ENCODE peak calls at places on chromosomes 11 and 22, in four cellular contexts. E is fibroblast of mammary gland, I is AG10803, G is tibial artery. C is an unnamed sample.

GRCh38 chr22:27207907-27208306 is 550.5 kb downstream of the MIAT start:
- DNase-seq in I (peak; percentile 90), E (peak; percentile 44), G (peak; percentile 81), C (peak; percentile 87)

GRCh38 chr11:83819936-83820549 is 533.9 kb upstream of the CCDC90B start:
- DNase-seq in G (no peak), I (peak; percentile 82), E (peak; percentile 80), C (peak; percentile 83)

GRCh38 chr22:41092847-41093371 is 517 bp downstream of the EP300 start:
- DNase-seq in G (no peak), E (peak; percentile 41), I (peak; percentile 23), C (peak; percentile 23)

GRCh38 chr22:17109113-17109865 is 11.9 kb downstream of the TMEM121B start:
- DNase-seq in E (no peak), I (no peak), G (no peak), C (no peak)

GRCh38 chr11:83680351-83680750 is 394.2 kb upstream of the CCDC90B start:
- DNase-seq in I (no peak), E (no peak), G (no peak), C (no peak)

GRCh38 chr11:121472310-121472709 is 19.5 kb upstream of the SORL1-AS1 start:
- DNase-seq in E (no peak), G (no peak), I (no peak), C (no peak)

GRCh38 chr11:8365542-8365941 is 101.9 kb upstream of the LMO1 start:
- DNase-seq in I (no peak), G (no peak), E (no peak), C (no peak)

GRCh38 chr11:3655548-3655947 is 10.6 kb downstream of the ART1 start:
- DNase-seq in E (no peak), G (no peak), I (no peak), C (no peak)

GRCh38 chr11:71383461-71383860 is 64.7 kb downstream of the DHCR7 start:
- DNase-seq in G (no peak), I (no peak), E (no peak), C (no peak)

GRCh38 chr11:90219438-90219837 is 3.4 kb downstream of the CHORDC1 start:
- DNase-seq in I (no peak), E (no peak), G (no peak), C (no peak)

GRCh38 chr11:45178890-45179663 is 32.6 kb downstream of the PRDM11 start:
- DNase-seq in G (no peak), I (peak; percentile 13), E (no peak), C (peak; percentile 42)

GRCh38 chr11:82631722-82632630 is 101.7 kb downstream of the FAM181B start:
- DNase-seq in I (no peak), G (no peak), E (peak; percentile 26), C (no peak)

DNA sequence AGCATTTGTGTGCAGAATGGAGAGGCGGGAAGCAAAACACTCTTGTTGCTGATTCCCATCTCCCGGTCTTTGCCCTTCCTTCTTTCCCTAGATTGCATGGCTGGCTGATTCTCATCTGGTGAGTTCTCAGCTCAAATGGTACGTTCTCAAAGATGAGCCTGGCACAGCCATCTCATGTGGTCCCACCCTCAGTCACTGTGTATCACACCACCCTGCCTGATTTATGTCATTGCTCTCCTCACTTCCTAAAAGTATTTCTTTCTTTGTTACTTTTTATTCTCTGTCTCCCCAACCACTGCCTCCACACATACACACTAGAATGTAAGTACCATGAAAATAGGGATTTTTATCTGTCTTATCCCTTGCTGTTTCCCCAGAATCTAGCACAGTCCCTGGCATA is 66.8 kb downstream of the ARFGAP2 start:
- DNase-seq in E (no peak), G (no peak), I (peak; percentile 16), C (no peak)
- H3K4me3 ChIP-seq in E (no peak overlapping the region), G (no peak overlapping the region), I (no peak overlapping the region), C (no peak overlapping the region)

GRCh38 chr11:112210890-112211289 is 15.3 kb upstream of the PTS start:
- DNase-seq in G (no peak), I (no peak), E (no peak), C (no peak)

GRCh38 chr11:112213753-112214152 is 12.5 kb upstream of the PTS start:
- DNase-seq in E (no peak), I (no peak), G (no peak), C (peak; percentile 30)

GRCh38 chr11:112212710-112213109 is 13.5 kb upstream of the PTS start:
- DNase-seq in E (no peak), I (no peak), G (no peak), C (peak; percentile 45)

GRCh38 chr11:112211556-112211955 is 14.7 kb upstream of the PTS start:
- DNase-seq in G (no peak), I (no peak), E (no peak), C (no peak)

DNA sequence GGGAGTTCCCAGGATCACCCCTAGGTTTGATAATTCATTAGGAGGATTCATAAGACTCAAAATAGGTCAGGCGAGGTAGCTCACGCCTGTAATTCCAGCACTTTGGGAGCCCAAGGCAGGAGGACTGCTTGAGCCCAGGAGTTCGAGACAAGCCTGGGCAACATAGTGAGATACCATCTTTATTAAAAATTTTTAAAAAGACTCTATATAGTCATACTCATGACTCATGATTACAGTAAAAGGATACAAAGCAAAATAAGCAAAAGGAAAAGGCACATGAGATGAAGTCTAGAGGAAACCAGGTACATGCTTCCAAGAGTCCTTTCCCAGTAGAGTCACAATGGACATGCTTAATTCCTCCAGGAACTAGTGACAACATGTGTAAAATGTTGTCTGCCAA is 13.9 kb upstream of the PTS start:
- DNase-seq in G (no peak), I (no peak), E (no peak), C (no peak)
- TF ChIP-seq CTCF in G (no peak), I (no peak), E (no peak), C (no peak)

DNA sequence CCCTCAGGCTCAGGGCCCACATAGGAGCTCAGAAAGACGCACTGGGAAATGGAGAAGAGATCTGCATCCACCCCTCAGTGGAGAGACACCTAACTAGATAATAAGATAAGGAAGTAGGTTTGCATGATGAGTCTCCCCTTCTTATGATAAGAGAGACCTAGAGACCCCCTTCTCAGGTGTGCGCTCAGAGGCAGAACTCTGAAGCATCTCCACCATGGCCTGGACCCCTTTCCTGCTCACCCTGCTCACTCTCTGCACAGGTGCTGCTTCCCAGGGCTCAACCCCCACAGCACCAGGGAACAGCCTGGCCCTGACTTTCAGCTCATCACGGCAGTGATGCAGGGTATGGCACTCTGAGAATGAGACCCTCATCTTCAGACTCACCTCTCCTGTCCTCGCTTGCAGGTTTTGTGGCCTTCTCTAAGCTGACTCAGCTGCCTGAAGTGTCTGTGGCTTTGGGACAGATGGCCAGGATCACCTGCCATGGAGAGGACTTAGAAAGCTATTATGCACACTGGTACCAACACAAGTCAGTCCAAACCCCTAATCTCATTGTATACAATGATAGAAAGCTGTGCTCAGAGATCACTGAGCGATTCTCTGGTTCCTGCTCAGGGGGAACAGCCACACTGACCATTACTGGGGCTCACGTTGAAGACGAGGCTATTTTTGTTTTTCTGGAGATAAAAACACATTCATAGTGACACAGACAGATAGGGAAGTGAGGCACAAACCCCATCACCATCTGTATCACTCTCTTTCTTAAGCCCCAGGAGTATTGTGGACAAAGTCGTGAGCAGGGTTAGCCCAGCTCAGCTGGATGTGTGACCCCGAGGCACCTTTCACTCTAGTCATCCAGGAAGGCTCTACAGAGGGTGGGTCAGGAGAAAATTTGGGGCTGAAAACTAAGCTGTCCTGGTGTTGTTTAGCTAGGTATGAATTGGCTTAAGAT is 29.7 kb upstream of the IGLL5 start:
- DNase-seq in I (no peak), E (no peak), G (no peak), C (no peak)
- H3K4me3 ChIP-seq in I (no peak overlapping the region), E (no peak overlapping the region), G (no peak overlapping the region), C (no peak overlapping the region)

GRCh38 chr22:37768273-37768672 is 39.5 kb upstream of the GCAT start:
- DNase-seq in G (no peak), E (no peak), I (no peak), C (no peak)
- TF ChIP-seq CTCF in G (no peak), E (peak; percentile 22), I (peak; percentile 25), C (peak; percentile 42)

GRCh38 chr22:38214248-38215056 is 12.7 kb downstream of the MAFF start:
- DNase-seq in I (peak; percentile 55), E (no peak), G (peak; percentile 87), C (peak; percentile 58)
- H3K4me3 ChIP-seq in I (peak overlapping the region; percentile 22), E (no peak overlapping the region), G (peak overlapping the region; percentile 36), C (no peak overlapping the region)

DNA sequence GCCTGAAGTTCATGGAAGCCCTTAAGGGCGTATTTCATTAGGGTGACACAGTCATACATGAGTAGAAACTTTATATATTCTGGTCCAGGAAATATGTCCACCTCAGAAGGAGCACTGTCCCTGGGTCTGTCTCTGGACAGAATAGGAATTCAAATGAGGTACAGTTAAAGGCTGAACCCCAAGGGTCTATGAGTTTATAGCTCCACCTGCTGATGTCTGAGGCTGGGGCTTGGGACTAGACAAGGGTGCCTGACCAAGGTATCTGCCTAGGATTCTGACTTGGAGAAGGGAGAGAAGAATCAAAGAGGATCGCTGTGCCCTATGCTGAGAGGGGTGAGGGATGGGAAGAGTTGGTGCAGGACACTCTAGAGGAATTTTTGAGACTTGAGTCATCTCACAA is 14.9 kb downstream of the HEPHL1 start:
- DNase-seq in E (no peak), G (no peak), I (no peak), C (no peak)
- TF ChIP-seq CTCF in E (no peak), G (no peak), I (no peak), C (no peak)

GRCh38 chr11:123247498-123247799 is 52.4 kb upstream of the CLMP start:
- DNase-seq in G (no peak), E (no peak), I (no peak), C (no peak)
- H3K4me3 ChIP-seq in G (no peak overlapping the region), E (no peak overlapping the region), I (no peak overlapping the region), C (no peak overlapping the region)

DNA sequence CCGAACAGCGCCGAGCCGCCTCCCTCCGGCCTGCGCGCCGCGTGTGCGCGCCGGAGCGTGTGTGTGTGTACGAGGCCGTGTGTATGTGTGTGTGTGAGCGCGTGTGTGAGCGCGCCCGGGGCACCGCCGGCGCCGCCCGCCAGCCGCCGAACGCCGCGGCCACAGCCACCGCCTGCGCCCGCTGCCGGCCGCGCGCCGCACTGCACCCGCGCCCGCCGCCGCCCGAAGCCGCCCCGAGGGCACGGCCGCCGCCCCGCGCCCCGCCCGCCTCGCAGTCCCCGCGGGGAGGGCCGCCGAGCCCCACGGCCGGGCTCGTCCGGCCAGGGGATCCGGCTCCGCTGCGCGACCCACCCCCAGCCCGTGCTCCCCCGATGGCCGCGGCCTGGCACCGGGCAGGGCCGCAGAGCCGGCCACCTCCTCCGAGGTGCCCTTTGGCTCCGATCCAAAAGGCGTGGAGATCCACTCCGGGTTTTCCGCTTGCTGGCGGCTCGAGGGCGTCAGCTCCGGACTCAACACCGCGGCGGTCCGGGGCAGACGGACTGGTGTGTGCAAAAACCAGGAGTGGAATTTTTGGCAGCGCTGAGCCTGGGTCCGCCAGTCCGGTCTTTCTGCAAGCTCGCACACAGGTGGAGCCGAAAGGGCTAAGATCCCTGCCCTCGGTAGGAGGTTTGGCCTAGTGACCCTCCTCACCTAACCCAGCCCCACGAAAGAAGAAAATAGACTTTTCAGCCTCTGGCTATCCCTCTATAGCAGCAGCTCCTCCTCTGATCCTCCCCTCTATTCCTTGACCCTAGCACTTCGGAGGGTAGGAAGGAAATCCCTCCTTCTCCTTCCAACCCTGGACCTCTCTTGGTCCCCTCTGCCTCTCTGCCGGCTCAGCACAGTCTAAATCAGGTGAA is at the start of gene SYT7:
- DNase-seq in G (peak; percentile 97), E (peak; percentile 96), I (peak; percentile 97), C (peak; percentile 98)
- TF ChIP-seq CTCF in G (no peak), E (no peak), I (no peak), C (no peak)

GRCh38 chr11:131095501-131096185 is 179.4 kb upstream of the SNX19 start:
- DNase-seq in G (no peak), I (no peak), E (no peak), C (no peak)
- H3K4me3 ChIP-seq in G (no peak overlapping the region), I (no peak overlapping the region), E (no peak overlapping the region), C (no peak overlapping the region)

C was measured in cardiac fibroblast.